ENCODE peak calls at places on chromosomes 1 and 21, in eight cellular contexts. Z is aorta, P is DMS153, R is left colon, H is cardiac septum, J is MM.1S, I is tibial artery, G is H54. S is an unnamed sample.

GRCh38 chr21:16837319-16837718 is 675.5 kb upstream of the CXADR start:
- DNase-seq in Z (no peak), P (no peak), R (no peak), H (no peak), J (no peak), I (no peak), G (no peak), S (no peak)

GRCh38 chr1:82565146-82565545 is 764.4 kb downstream of the ADGRL2 start:
- DNase-seq in Z (no peak), P (no peak), R (no peak), H (no peak), J (no peak), I (no peak), G (peak; percentile 3), S (no peak)

GRCh38 chr1:37157634-37158033 is 123.3 kb upstream of the GRIK3 start:
- DNase-seq in Z (no peak), P (no peak), R (no peak), H (peak; percentile 12), J (no peak), I (no peak), G (no peak), S (no peak)

GRCh38 chr1:112396668-112397025 is 633 bp downstream of the CTTNBP2NL start:
- DNase-seq in Z (no peak), P (peak; percentile 7), R (no peak), H (no peak), J (no peak), I (no peak), G (no peak), S (peak; percentile 24)

GRCh38 chr1:237139732-237140131 is 97.7 kb downstream of the RYR2 start:
- DNase-seq in Z (no peak), P (no peak), R (no peak), H (no peak), J (no peak), I (no peak), G (no peak), S (no peak)

GRCh38 chr1:54854376-54855020 is 32.5 kb downstream of the DHCR24 start:
- DNase-seq in Z (no peak), P (no peak), R (no peak), H (no peak), J (no peak), I (peak; percentile 47), G (no peak), S (no peak)

GRCh38 chr1:15736035-15736665 is at the start of gene SLC25A34:
- DNase-seq in Z (peak; percentile 61), P (peak; percentile 86), R (peak; percentile 94), H (peak; percentile 89), J (no peak), I (peak; percentile 72), G (no peak), S (no peak)

GRCh38 chr1:104406731-104407130 is 657.0 kb downstream of the AMY1C start:
- DNase-seq in Z (no peak), P (no peak), R (no peak), H (no peak), J (no peak), I (no peak), G (no peak), S (no peak)

GRCh38 chr1:220281159-220281574 is 8.9 kb upstream of the RAB3GAP2 start:
- DNase-seq in Z (no peak), P (peak; percentile 31), R (no peak), H (no peak), J (peak; percentile 32), I (no peak), G (no peak), S (no peak)

GRCh38 chr21:17602874-17603273 is 9.8 kb downstream of the BTG3 start:
- DNase-seq in Z (no peak), P (no peak), R (no peak), H (no peak), J (no peak), I (no peak), G (no peak), S (no peak)

GRCh38 chr1:58652351-58653184 is 47.3 kb downstream of the MYSM1 start:
- DNase-seq in Z (peak; percentile 54), P (peak; percentile 37), R (peak; percentile 30), H (no peak), J (peak; percentile 78), I (no peak), G (peak; percentile 19), S (peak; percentile 53)

GRCh38 chr1:5837976-5838653 is 154.1 kb downstream of the NPHP4 start:
- DNase-seq in Z (no peak), P (no peak), R (no peak), H (no peak), J (no peak), I (no peak), G (no peak), S (no peak)

GRCh38 chr1:50969611-50970507 is at the start of gene CDKN2C:
- DNase-seq in Z (peak; percentile 88), P (peak; percentile 57), R (peak; percentile 83), H (no peak), J (no peak), I (peak; percentile 94), G (peak; percentile 61), S (peak; percentile 60)

GRCh38 chr1:54027848-54028247 is 9.9 kb upstream of the LDLRAD1 start:
- DNase-seq in Z (no peak), P (no peak), R (no peak), H (no peak), J (no peak), I (no peak), G (no peak), S (no peak)

GRCh38 chr1:51871351-51871975 is 7.1 kb downstream of the NRDC start:
- DNase-seq in Z (no peak), P (no peak), R (no peak), H (no peak), J (peak; percentile 59), I (no peak), G (no peak), S (no peak)

GRCh38 chr1:197841828-197842573 is 60.4 kb upstream of the C1orf53 start:
- DNase-seq in Z (no peak), P (no peak), R (no peak), H (no peak), J (no peak), I (no peak), G (no peak), S (no peak)

GRCh38 chr1:201016943-201017827 is 6.3 kb downstream of the KIF21B start:
- DNase-seq in Z (no peak), P (no peak), R (no peak), H (no peak), J (no peak), I (no peak), G (no peak), S (no peak)

GRCh38 chr1:221765527-221765926 is 23.6 kb upstream of the DUSP10 start:
- DNase-seq in Z (no peak), P (no peak), R (no peak), H (no peak), J (no peak), I (no peak), G (no peak), S (no peak)

GRCh38 chr1:39525366-39526165 is 34.1 kb downstream of the BMP8A start:
- DNase-seq in Z (no peak), P (no peak), R (no peak), H (no peak), J (peak; percentile 97), I (peak; percentile 55), G (no peak), S (no peak)

GRCh38 chr1:183580281-183580682 is 10.0 kb downstream of the NCF2 start:
- DNase-seq in Z (no peak), P (peak; percentile 82), R (no peak), H (no peak), J (peak; percentile 16), I (no peak), G (no peak), S (peak; percentile 38)

GRCh38 chr1:246726881-246727280 is 2.7 kb downstream of the SCCPDH start:
- DNase-seq in Z (no peak), P (no peak), R (no peak), H (no peak), J (no peak), I (no peak), G (no peak), S (no peak)

GRCh38 chr1:173341307-173341706 is 134.2 kb upstream of the TNFSF4 start:
- DNase-seq in Z (peak; percentile 59), P (no peak), R (no peak), H (no peak), J (no peak), I (no peak), G (no peak), S (no peak)

GRCh38 chr1:110474444-110474843 is 23.5 kb downstream of the PROK1 start:
- DNase-seq in Z (no peak), P (no peak), R (no peak), H (no peak), J (no peak), I (no peak), G (no peak), S (no peak)

GRCh38 chr21:42513985-42514882 is 582 bp downstream of the SLC37A1 start:
- DNase-seq in Z (peak; percentile 72), P (no peak), R (no peak), H (peak; percentile 80), J (no peak), I (peak; percentile 66), G (no peak), S (peak; percentile 60)

GRCh38 chr1:161511018-161511755 is 5.9 kb downstream of the FCGR2A start:
- DNase-seq in Z (no peak), P (peak; percentile 92), R (no peak), H (no peak), J (no peak), I (no peak), G (no peak), S (no peak)

GRCh38 chr1:53975861-53976260 is 29.7 kb downstream of the LRRC42 start:
- DNase-seq in Z (no peak), P (no peak), R (no peak), H (no peak), J (no peak), I (no peak), G (no peak), S (no peak)

GRCh38 chr1:17831619-17832018 is 76.5 kb downstream of the ACTL8 start:
- DNase-seq in Z (no peak), P (no peak), R (no peak), H (no peak), J (peak; percentile 22), I (peak; percentile 15), G (peak; percentile 29), S (peak; percentile 86)

GRCh38 chr1:211830330-211831142 is at the start of gene LPGAT1:
- DNase-seq in Z (peak; percentile 83), P (peak; percentile 68), R (peak; percentile 68), H (peak; percentile 95), J (peak; percentile 77), I (peak; percentile 88), G (peak; percentile 76), S (peak; percentile 85)

GRCh38 chr1:1670866-1671265 is 12.1 kb upstream of the CDK11B start:
- DNase-seq in Z (peak; percentile 29), P (no peak), R (peak; percentile 19), H (no peak), J (no peak), I (peak; percentile 61), G (no peak), S (no peak)

GRCh38 chr21:45341261-45341660 is 53.6 kb upstream of the POFUT2 start:
- DNase-seq in Z (no peak), P (no peak), R (no peak), H (no peak), J (no peak), I (no peak), G (no peak), S (no peak)